ENCODE peak calls at places on chromosomes 13 and 19, in six cellular contexts. Q is head of caudate nucleus, V is endothelial cell of umbilical vein, C is NCI-H2081, Y is activated T-helper 1 cell treated with Interleukin-2 at 50 U/mL for 16 hours, I is NCI-H1694. H is an unnamed sample.

GRCh38 chr13:90105881-90106496 is 1241.5 kb upstream of the MIR17HG start:
- DNase-seq in I (no peak), V (no peak), C (no peak), Y (no peak), Q (no peak), H (no peak)

GRCh38 chr19:15195987-15196682 is 4.7 kb downstream of the NOTCH3 start:
- DNase-seq in Y (no peak), I (no peak), C (peak; percentile 73), Q (no peak), V (no peak), H (peak; percentile 75)

GRCh38 chr13:73248711-73249580 is 190.1 kb downstream of the KLF5 start:
- DNase-seq in I (no peak), Q (no peak), V (no peak), Y (no peak), C (no peak), H (no peak)

GRCh38 chr19:49409441-49410029 is 13.7 kb downstream of the PTH2 start:
- DNase-seq in V (no peak), I (no peak), Y (no peak), C (no peak), Q (no peak), H (no peak)

GRCh38 chr13:63910406-63910957 is 2494.8 kb upstream of the PCDH20 start:
- DNase-seq in C (no peak), Q (peak; percentile 12), Y (no peak), I (no peak), V (peak; percentile 3), H (no peak)

GRCh38 chr19:45253396-45254027 is 2.4 kb downstream of the MARK4 start:
- DNase-seq in C (no peak), I (no peak), Q (no peak), Y (no peak), V (no peak), H (no peak)

GRCh38 chr19:30519607-30520205 is 147.5 kb downstream of the ZNF536 start:
- DNase-seq in I (no peak), Y (no peak), C (no peak), Q (no peak), V (no peak), H (no peak)

GRCh38 chr13:102584423-102584822 is 12.4 kb upstream of the TPP2 start:
- DNase-seq in I (no peak), Q (no peak), Y (no peak), V (no peak), C (no peak), H (peak; percentile 7)

GRCh38 chr13:113489549-113490495 is 689 bp downstream of the DCUN1D2 start:
- DNase-seq in Q (peak; percentile 36), Y (no peak), I (no peak), C (peak; percentile 40), V (peak; percentile 48), H (peak; percentile 13)

GRCh38 chr19:13835791-13836723 is 40.8 kb downstream of the ZSWIM4 start:
- DNase-seq in I (no peak), V (no peak), Q (no peak), Y (no peak), C (no peak), H (no peak)

GRCh38 chr19:1276620-1277007 is 1.3 kb downstream of the FAM174C start:
- DNase-seq in C (peak; percentile 72), V (no peak), I (no peak), Q (no peak), Y (no peak), H (no peak)

GRCh38 chr13:104011505-104012270 is 945.5 kb upstream of the SLC10A2 start:
- DNase-seq in Q (peak; percentile 16), C (no peak), I (no peak), V (no peak), Y (no peak), H (peak; percentile 54)

GRCh38 chr13:112821340-112822055 is 131.7 kb downstream of the ATP11A start:
- DNase-seq in C (no peak), Y (no peak), I (no peak), V (no peak), Q (no peak), H (no peak)

GRCh38 chr13:44068737-44069136 is 189.0 kb downstream of the LACC1 start:
- DNase-seq in C (peak; percentile 8), Q (no peak), V (peak; percentile 25), I (no peak), Y (no peak), H (no peak)

GRCh38 chr13:27401210-27401609 is 23.2 kb upstream of the GTF3A start:
- DNase-seq in Q (no peak), Y (no peak), I (no peak), C (no peak), V (no peak), H (no peak)

GRCh38 chr13:113666951-113667701 is at the start of gene GRK1:
- DNase-seq in I (no peak), C (no peak), Y (no peak), Q (no peak), V (no peak), H (no peak)

GRCh38 chr13:97976551-97977375 is 23.3 kb downstream of the IPO5 start:
- DNase-seq in C (peak; percentile 17), Y (no peak), Q (peak; percentile 16), V (no peak), I (no peak), H (no peak)

GRCh38 chr13:48405865-48406264 is 7.0 kb downstream of the LPAR6 start:
- DNase-seq in Y (no peak), V (no peak), Q (no peak), I (no peak), C (no peak), H (no peak)

GRCh38 chr13:33276581-33276980 is 9.0 kb downstream of the STARD13 start:
- DNase-seq in Q (no peak), V (peak; percentile 71), Y (no peak), C (no peak), I (no peak), H (no peak)

GRCh38 chr19:38949580-38950367 is 19.0 kb downstream of the MRPS12 start:
- DNase-seq in C (peak; percentile 64), V (peak; percentile 87), Y (peak; percentile 58), Q (peak; percentile 85), I (peak; percentile 17), H (peak; percentile 96)

GRCh38 chr13:20658451-20658850 is 45.0 kb upstream of the IL17D start:
- DNase-seq in V (no peak), Y (no peak), C (no peak), I (no peak), Q (no peak), H (no peak)

GRCh38 chr19:6963937-6964336 is 57.3 kb downstream of the MBD3L2B start:
- DNase-seq in Y (peak; percentile 6), V (no peak), I (no peak), Q (no peak), C (no peak), H (no peak)

GRCh38 chr13:51632643-51633357 is 48.5 kb downstream of the WDFY2 start:
- DNase-seq in V (no peak), C (no peak), Y (no peak), Q (peak; percentile 69), I (no peak), H (no peak)

GRCh38 chr13:40668335-40668734 is 1.9 kb upstream of the FOXO1 start:
- DNase-seq in Q (peak; percentile 22), Y (peak; percentile 3), C (no peak), V (peak; percentile 45), I (no peak), H (no peak)

GRCh38 chr19:22628401-22628800 is 5.7 kb upstream of the ZNF492 start:
- DNase-seq in Q (no peak), Y (no peak), I (no peak), V (no peak), C (no peak), H (no peak)

GRCh38 chr13:41751277-41751676 is 209.6 kb downstream of the VWA8 start:
- DNase-seq in Y (no peak), Q (no peak), C (no peak), I (no peak), V (no peak), H (no peak)

GRCh38 chr19:45668342-45668871 is 386 bp downstream of the GIPR start:
- DNase-seq in Q (no peak), V (no peak), C (no peak), I (no peak), Y (no peak), H (no peak)

GRCh38 chr19:1782501-1782900 is 29.2 kb downstream of the ONECUT3 start:
- DNase-seq in I (no peak), V (no peak), Q (no peak), Y (no peak), C (no peak), H (no peak)

GRCh38 chr19:574658-575526 is 2.5 kb downstream of the BSG start:
- DNase-seq in Q (no peak), Y (no peak), C (peak; percentile 30), V (peak; percentile 26), I (no peak), H (no peak)

GRCh38 chr13:113916330-113916815 is 52.5 kb upstream of the GAS6 start:
- DNase-seq in Q (no peak), I (no peak), C (no peak), V (no peak), Y (no peak), H (no peak)

GRCh38 chr13:39760521-39760920 is 105.1 kb downstream of the COG6 start:
- DNase-seq in Q (no peak), I (no peak), C (no peak), Y (no peak), V (no peak), H (no peak)

GRCh38 chr19:11174336-11174735 is 18.8 kb upstream of the SPC24 start:
- DNase-seq in Y (no peak), C (peak; percentile 80), Q (no peak), I (no peak), V (no peak), H (peak; percentile 44)

GRCh38 chr13:39462906-39463305 is 140.1 kb downstream of the LHFPL6 start:
- DNase-seq in Y (no peak), I (no peak), C (no peak), Q (no peak), V (no peak), H (no peak)

GRCh38 chr13:89695343-89696257 is 1651.9 kb upstream of the MIR17HG start:
- DNase-seq in C (peak; percentile 67), Q (peak; percentile 31), Y (no peak), I (peak; percentile 7), V (peak; percentile 68), H (no peak)

GRCh38 chr13:51453308-51453958 is 597 bp upstream of the INTS6 start:
- DNase-seq in I (peak; percentile 31), Y (peak; percentile 74), C (peak; percentile 82), Q (peak; percentile 73), V (no peak), H (peak; percentile 82)

H was measured in NCI-H2171.